ENCODE peak calls at places on chromosome 2, in five cellular contexts. J is K562, W is GM12878, B is prostate gland, N is stomach. Y is an unnamed sample.

GRCh38 chr2:119283873-119284331 is 60.3 kb downstream of the STEAP3 start:
- DNase-seq in J (no peak), W (no peak), B (peak), N (peak), Y (no peak)

GRCh38 chr2:29398384-29399237 is 283.4 kb downstream of the CLIP4 start:
- DNase-seq in J (no peak), W (no peak), B (no peak), N (no peak), Y (no peak)

GRCh38 chr2:84641016-84641415 is 124.7 kb downstream of the DNAH6 start:
- DNase-seq in J (no peak), W (no peak), B (no peak), N (no peak), Y (no peak)

GRCh38 chr2:147520817-147521216 is 324.0 kb upstream of the ACVR2A start:
- DNase-seq in J (no peak), W (no peak), B (no peak), N (no peak), Y (no peak)

GRCh38 chr2:240435457-240435954 is at the start of gene GPC1:
- DNase-seq in J (peak), W (no peak), B (peak), N (peak), Y (peak)

GRCh38 chr2:98463988-98464771 is 19.5 kb downstream of the INPP4A start:
- DNase-seq in J (no peak), W (no peak), B (no peak), N (peak), Y (no peak)

GRCh38 chr2:119389615-119390306 is 23.0 kb downstream of the DBI start:
- DNase-seq in J (no peak), W (no peak), B (peak), N (peak), Y (no peak)

GRCh38 chr2:100283724-100284501 is 38.4 kb downstream of the LONRF2 start:
- DNase-seq in J (peak), W (no peak), B (no peak), N (no peak), Y (no peak)

GRCh38 chr2:3454802-3455201 is 64.5 kb downstream of the ADI1 start:
- DNase-seq in J (no peak), W (no peak), B (no peak), N (peak), Y (no peak)

GRCh38 chr2:29233428-29233827 is 118.2 kb downstream of the CLIP4 start:
- DNase-seq in J (no peak), W (no peak), B (peak), N (no peak), Y (no peak)

GRCh38 chr2:196696423-196697073 is 57.0 kb downstream of the CCDC150 start:
- DNase-seq in J (peak), W (no peak), B (no peak), N (no peak), Y (no peak)

GRCh38 chr2:223945755-223946154 is 620 bp upstream of the WDFY1 start:
- DNase-seq in J (no peak), W (no peak), B (no peak), N (no peak), Y (no peak)

GRCh38 chr2:233469261-233470006 is 97.1 kb downstream of the USP40 start:
- DNase-seq in J (peak), W (no peak), B (no peak), N (peak), Y (no peak)

GRCh38 chr2:84383271-84383670 is 75.8 kb downstream of the SUCLG1 start:
- DNase-seq in J (no peak), W (no peak), B (no peak), N (no peak), Y (no peak)

GRCh38 chr2:61044596-61044995 is 21.1 kb upstream of the SANBR start:
- DNase-seq in J (no peak), W (no peak), B (no peak), N (no peak), Y (no peak)

GRCh38 chr2:26561918-26562810 is 79.0 kb downstream of the CIB4 start:
- DNase-seq in J (peak), W (no peak), B (no peak), N (peak), Y (peak)

GRCh38 chr2:200363279-200363678 is 56.8 kb downstream of the SPATS2L start:
- DNase-seq in J (no peak), W (no peak), B (no peak), N (no peak), Y (no peak)

GRCh38 chr2:109703076-109703475 is 88.9 kb downstream of the SOWAHC start:
- DNase-seq in J (no peak), W (no peak), B (no peak), N (no peak), Y (no peak)

GRCh38 chr2:238339395-238339780 is 19.1 kb downstream of the TRAF3IP1 start:
- DNase-seq in J (no peak), W (no peak), B (no peak), N (no peak), Y (no peak)

GRCh38 chr2:182360012-182360662 is 66.7 kb downstream of the PDE1A start:
- DNase-seq in J (no peak), W (no peak), B (no peak), N (peak), Y (no peak)

DNA sequence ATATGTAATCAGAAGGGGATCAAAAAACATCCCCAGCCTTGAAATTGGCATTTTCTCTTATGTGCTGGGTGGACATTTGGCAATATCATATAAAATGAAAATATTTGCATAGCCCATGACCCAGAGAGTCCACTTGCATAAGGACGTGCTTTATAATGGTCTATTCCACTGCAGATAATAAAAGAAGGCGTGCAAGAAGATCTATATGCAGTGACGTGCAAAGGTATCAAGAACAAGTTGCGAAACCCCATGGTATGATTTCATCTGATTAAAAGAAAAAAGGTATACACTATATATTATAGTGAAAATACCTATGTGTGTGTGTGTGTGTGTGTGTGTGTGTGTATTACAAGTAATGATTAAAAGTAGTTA is 8.5 kb upstream of the SLC20A1 start:
- DNase-seq in J (no peak), W (no peak), B (no peak), N (no peak), Y (no peak)
- H3K4me3 ChIP-seq in J (no peak), W (no peak), B (no peak), N (no peak), Y (no peak)

GRCh38 chr2:96859338-96859649 is 1.5 kb upstream of the ANKRD39 start:
- DNase-seq in J (no peak), W (no peak), B (no peak), N (no peak), Y (no peak)

GRCh38 chr2:96853321-96853720 is 4.5 kb downstream of the ANKRD39 start:
- DNase-seq in J (no peak), W (no peak), B (no peak), N (no peak), Y (no peak)

GRCh38 chr2:96859681-96860064 is 1.9 kb upstream of the ANKRD39 start:
- DNase-seq in J (no peak), W (no peak), B (no peak), N (no peak), Y (no peak)

GRCh38 chr2:96860065-96861029 is 2.5 kb upstream of the ANKRD39 start:
- DNase-seq in J (no peak), W (no peak), B (no peak), N (no peak), Y (peak)

DNA sequence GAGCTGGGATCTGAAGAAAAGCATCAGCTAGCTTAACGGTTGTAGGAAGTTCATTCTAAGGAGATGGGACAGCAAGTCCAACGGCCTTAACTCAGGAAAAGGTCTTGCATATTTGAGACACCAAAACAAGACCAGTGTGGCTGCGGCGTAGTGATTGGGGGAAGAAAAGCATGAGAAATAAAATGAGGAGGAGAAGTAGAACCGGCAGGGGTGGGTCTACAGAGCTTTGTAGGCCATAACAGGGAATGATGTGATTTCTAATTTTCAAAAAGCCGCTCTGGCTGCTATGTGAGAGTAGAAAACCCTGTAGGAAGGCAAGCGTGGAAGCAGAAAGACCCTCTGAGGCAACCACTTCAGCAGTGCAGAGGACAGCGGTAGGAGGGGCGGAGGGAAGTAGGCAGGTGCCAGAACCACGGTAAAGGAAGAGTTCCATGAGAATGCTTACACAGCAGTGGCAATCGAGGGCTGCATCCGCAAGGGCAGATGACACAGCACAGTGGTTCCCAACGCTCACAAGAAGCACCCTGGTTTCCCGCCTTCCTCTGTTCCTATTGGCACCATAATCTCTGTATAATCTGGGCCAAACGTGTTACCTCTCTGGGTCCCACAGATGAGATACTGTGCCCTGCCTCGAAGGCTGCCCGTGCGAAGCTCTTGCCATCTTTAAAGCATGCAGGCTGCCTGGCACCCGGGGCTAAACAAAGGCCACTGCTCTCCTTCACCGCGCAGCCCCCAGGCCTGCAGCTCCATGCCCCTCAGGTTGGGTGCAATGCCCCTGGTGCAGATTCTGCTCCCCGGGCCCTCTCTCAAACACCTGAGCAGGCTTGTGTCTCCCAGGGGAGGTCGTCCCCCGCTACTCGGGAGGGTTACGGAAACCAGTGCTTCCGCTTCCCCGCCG is 791 bp downstream of the ANKRD39 start:
- DNase-seq in J (peak), W (no peak), B (no peak), N (no peak), Y (peak)
- TF ChIP-seq POLR2AphosphoS5 in J (no peak), W (no peak), B (no peak), N (no peak), Y (no peak)

GRCh38 chr2:79801082-79801481 is 288.2 kb downstream of the CTNNA2 start:
- DNase-seq in J (no peak), W (no peak), B (no peak), N (no peak), Y (no peak)
- H3K4me3 ChIP-seq in J (no peak), W (no peak), B (no peak), N (no peak), Y (no peak)

DNA sequence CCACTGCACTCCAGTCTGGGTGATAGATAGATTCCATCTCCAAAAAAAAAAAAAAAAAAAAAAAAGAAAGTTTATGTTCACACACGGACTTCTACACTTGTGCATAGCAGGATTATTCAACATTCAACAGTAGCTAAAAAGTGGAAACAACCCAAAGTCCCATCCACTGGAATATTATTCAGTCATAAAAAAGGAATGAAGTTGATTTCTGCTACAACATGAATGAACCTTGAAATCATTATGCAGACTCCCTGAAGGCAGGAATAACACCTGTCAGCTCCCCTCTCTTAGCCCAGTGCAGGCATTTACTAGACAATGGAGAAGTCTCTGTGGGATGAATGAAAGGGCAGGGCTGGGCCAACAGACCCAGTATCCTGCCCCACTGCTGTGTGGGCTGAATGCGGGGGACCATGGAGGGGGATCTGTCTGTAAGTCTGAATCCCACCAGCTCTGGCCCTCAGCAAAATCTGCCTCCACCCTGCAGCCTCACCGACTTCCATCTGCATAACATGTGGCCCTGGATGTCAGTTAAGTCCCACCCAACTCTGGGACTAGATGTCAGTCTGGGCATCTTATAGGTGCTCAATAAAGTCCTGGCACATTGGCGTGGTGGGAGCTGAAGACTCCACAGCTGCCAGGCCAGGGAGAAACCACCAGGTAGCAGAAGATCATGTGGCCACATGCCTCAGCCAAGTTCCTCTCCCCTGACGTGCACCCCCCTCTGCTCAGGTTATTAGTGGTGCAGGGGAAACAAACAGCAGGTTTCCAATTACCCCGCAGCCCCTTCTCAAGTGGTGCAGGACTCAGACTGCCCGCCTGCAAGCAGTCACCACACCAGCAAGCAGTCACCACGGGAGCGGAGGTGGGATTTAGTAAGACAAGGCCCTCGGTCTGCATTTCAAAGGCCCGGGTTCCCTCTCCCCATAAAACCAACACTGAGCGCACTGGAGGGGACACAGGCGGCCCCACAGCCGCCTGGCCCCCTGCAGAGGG is 8.9 kb downstream of the ZFP36L2 start:
- DNase-seq in J (no peak), W (no peak), B (no peak), N (no peak), Y (no peak)
- TF ChIP-seq POLR2AphosphoS5 in J (no peak), W (no peak), B (no peak), N (no peak), Y (no peak)

GRCh38 chr2:23751747-23752265 is 175.1 kb downstream of the ATAD2B start:
- DNase-seq in J (no peak), W (no peak), B (no peak), N (no peak), Y (no peak)
- H3K4me3 ChIP-seq in J (no peak), W (no peak), B (no peak), N (no peak), Y (no peak)

GRCh38 chr2:11513319-11513718 is 20.5 kb upstream of the GREB1 start:
- DNase-seq in J (no peak), W (no peak), B (no peak), N (no peak), Y (no peak)
- TF ChIP-seq POLR2AphosphoS5 in J (no peak), W (no peak), B (no peak), N (no peak), Y (no peak)

Y was measured in upper lobe of left lung.